ENCODE peak calls at places on chromosome 21, in nine cellular contexts. N is endothelial cell of umbilical vein; U is ovary; X is psoas muscle; V is lower lobe of right lung; C is CD8-positive, alpha-beta T cell; B is AG04450; S is astrocyte of the cerebellum; A is IMR-90. W is an unnamed sample.

GRCh38 chr21:23639726-23640125 is 1967.6 kb downstream of the MRPL39 start:
- DNase-seq in N (no peak), U (no peak), X (no peak), V (no peak), C (no peak), B (no peak), S (no peak), A (no peak), W (no peak)

GRCh38 chr21:33924079-33924765 is 8.6 kb upstream of the ATP5PO start:
- DNase-seq in N (peak; percentile 78), U (peak; percentile 90), X (peak; percentile 88), V (peak; percentile 91), C (peak; percentile 97), B (peak; percentile 45), S (peak; percentile 66), A (peak; percentile 72), W (peak; percentile 87)

GRCh38 chr21:17495680-17496079 is 17.2 kb upstream of the CXADR start:
- DNase-seq in N (no peak), U (no peak), X (no peak), V (no peak), C (no peak), B (no peak), S (peak; percentile 98), A (no peak), W (no peak)

GRCh38 chr21:40204956-40205355 is 337.7 kb downstream of the PCP4 start:
- DNase-seq in N (no peak), U (no peak), X (no peak), V (no peak), C (no peak), B (no peak), S (no peak), A (no peak), W (no peak)

GRCh38 chr21:26351661-26352060 is 181.1 kb upstream of the APP start:
- DNase-seq in N (no peak), U (no peak), X (no peak), V (no peak), C (no peak), B (no peak), S (no peak), A (no peak), W (no peak)

GRCh38 chr21:41361786-41362604 is at the start of gene MX2:
- DNase-seq in N (no peak), U (no peak), X (peak; percentile 77), V (peak; percentile 80), C (peak; percentile 80), B (peak; percentile 37), S (no peak), A (peak; percentile 81), W (peak; percentile 73)

GRCh38 chr21:42308161-42308913 is 6.9 kb downstream of the TFF3 start:
- DNase-seq in N (no peak), U (no peak), X (no peak), V (no peak), C (no peak), B (no peak), S (no peak), A (no peak), W (no peak)

GRCh38 chr21:34875830-34876229 is 173.3 kb downstream of the RUNX1 start:
- DNase-seq in N (peak; percentile 37), U (no peak), X (no peak), V (no peak), C (no peak), B (no peak), S (no peak), A (peak; percentile 50), W (no peak)

GRCh38 chr21:36909901-36910561 is 56.4 kb downstream of the HLCS start:
- DNase-seq in N (peak; percentile 86), U (no peak), X (no peak), V (no peak), C (no peak), B (peak; percentile 93), S (peak; percentile 95), A (peak; percentile 99), W (no peak)

GRCh38 chr21:45265721-45266517 is 21.8 kb downstream of the POFUT2 start:
- DNase-seq in N (no peak), U (no peak), X (no peak), V (no peak), C (no peak), B (no peak), S (no peak), A (no peak), W (peak; percentile 10)

GRCh38 chr21:45266518-45267389 is 20.9 kb downstream of the POFUT2 start:
- DNase-seq in N (no peak), U (no peak), X (no peak), V (no peak), C (peak; percentile 55), B (no peak), S (no peak), A (no peak), W (no peak)

GRCh38 chr21:45269861-45270260 is 17.8 kb downstream of the POFUT2 start:
- DNase-seq in N (no peak), U (peak; percentile 11), X (no peak), V (no peak), C (no peak), B (no peak), S (no peak), A (no peak), W (no peak)

GRCh38 chr21:45267390-45267760 is 20.3 kb downstream of the POFUT2 start:
- DNase-seq in N (no peak), U (peak; percentile 6), X (no peak), V (no peak), C (no peak), B (no peak), S (no peak), A (no peak), W (no peak)

DNA sequence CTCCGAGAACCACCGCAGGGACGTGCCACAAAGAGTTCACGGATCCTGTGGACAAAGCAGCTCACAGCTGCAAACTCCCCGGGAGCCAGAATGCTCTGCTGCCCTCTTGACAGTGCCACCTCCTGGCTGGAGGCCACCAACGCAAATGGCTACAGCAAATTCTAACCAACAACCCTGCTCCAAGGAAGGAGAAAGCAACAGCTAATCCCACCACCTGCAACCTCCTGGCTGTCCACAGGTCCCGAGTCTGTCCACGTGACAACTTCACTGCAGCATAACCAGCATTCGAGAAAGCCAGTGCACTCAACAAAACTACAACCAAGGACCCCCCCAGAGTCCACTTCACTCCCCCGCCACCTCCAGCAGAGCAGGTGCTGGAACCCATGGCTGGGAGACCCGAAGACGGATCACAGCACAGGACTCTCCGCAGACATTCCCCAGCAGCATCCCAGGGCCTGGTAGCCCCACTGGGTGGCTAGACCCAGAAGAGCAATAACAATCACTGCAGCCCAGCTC is 17.3 kb downstream of the POFUT2 start:
- DNase-seq in N (no peak), U (peak; percentile 10), X (no peak), V (no peak), C (no peak), B (no peak), S (no peak), A (no peak), W (no peak)
- TF ChIP-seq CTCF in N (no peak), U (no peak), X (no peak), V (no peak), C (no peak), B (no peak), S (peak; percentile 22), A (peak; percentile 21), W (no peak)

GRCh38 chr21:20971296-20971921 is 26.8 kb upstream of the NCAM2 start:
- DNase-seq in N (peak; percentile 23), U (no peak), X (no peak), V (no peak), C (no peak), B (peak; percentile 2), S (peak; percentile 68), A (peak; percentile 60), W (peak; percentile 20)
- TF ChIP-seq CTCF in N (peak; percentile 27), U (no peak), X (peak; percentile 25), V (peak; percentile 30), C (no peak), B (peak; percentile 59), S (peak; percentile 72), A (peak; percentile 55), W (peak; percentile 23)

DNA sequence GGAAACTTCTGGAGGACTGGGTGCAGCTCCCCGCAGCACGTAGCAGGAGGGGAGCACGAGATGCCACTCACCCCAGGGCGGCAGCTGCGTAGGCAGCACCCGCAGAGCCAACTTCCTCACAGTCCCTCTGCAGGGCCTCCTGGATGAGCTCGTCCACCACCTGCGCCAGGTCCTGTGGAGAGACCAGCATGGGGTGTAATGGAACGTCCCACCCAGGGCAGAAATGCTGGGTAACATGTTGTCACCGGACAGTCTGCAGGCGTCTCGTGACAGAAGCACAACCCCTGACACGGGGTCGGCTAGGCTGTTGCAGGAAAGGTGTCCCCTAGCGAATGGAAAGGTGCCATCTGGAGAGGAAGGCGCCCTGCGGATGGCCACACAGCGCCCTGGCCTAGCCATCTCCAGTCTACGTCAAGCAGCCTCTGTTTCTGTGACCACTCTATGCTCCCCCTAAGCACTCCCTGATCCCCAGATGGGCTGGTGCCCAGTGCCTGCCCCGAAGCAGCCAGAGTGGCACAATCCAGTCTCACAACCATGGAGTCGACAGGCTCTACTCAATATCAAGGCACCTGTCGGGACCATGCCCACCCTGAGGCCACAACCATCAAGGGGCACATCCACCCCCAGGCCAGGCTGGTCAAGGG is 21.2 kb downstream of the MCM3AP start:
- DNase-seq in N (no peak), U (no peak), X (no peak), V (no peak), C (no peak), B (no peak), S (no peak), A (no peak), W (no peak)
- TF ChIP-seq CTCF in N (no peak), U (no peak), X (no peak), V (no peak), C (no peak), B (no peak), S (no peak), A (no peak), W (no peak)

GRCh38 chr21:16455526-16455925 is 725.7 kb downstream of the USP25 start:
- DNase-seq in N (no peak), U (no peak), X (no peak), V (no peak), C (no peak), B (no peak), S (peak; percentile 19), A (no peak), W (no peak)

GRCh38 chr21:16455978-16456377 is 726.2 kb downstream of the USP25 start:
- DNase-seq in N (no peak), U (no peak), X (no peak), V (no peak), C (no peak), B (no peak), S (peak; percentile 82), A (no peak), W (no peak)

GRCh38 chr21:16457498-16457897 is 727.7 kb downstream of the USP25 start:
- DNase-seq in N (no peak), U (no peak), X (no peak), V (no peak), C (no peak), B (no peak), S (no peak), A (no peak), W (no peak)

DNA sequence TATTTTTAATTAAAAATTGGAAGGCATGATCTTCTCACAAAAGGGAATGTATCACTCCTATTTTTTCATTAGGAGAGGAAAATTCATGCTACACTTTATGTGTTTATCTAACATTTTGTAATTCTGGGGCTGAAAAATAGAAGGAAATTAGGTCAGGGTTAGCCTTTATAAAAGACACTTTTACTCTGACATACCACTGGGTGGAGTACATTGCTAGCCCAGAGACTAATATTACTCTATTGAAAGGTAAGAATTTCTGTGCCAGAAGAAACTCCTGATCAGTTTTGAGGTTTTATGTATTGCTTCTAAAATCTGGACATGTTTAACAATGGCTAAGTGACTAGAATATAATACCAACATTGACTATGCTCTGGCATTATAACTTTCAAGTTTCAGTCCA is 724.6 kb downstream of the USP25 start:
- DNase-seq in N (peak; percentile 49), U (no peak), X (no peak), V (no peak), C (no peak), B (no peak), S (no peak), A (no peak), W (no peak)
- TF ChIP-seq CTCF in N (no peak), U (no peak), X (peak; percentile 37), V (no peak), C (no peak), B (peak; percentile 38), S (peak; percentile 30), A (no peak), W (no peak)